ENCODE peak calls at places on chromosomes 13 and 19, in five cellular contexts. F is psoas muscle, V is gastrocnemius medialis, X is mesendoderm, P is SK-N-SH. D is an unnamed sample.

GRCh38 chr19:35403116-35403760 is 32.4 kb downstream of the GPR42 start:
- DNase-seq in F (no peak), V (no peak), X (peak; percentile 38), P (no peak), D (no peak)

GRCh38 chr19:7067716-7068115 is 1.8 kb upstream of the ZNF557 start:
- DNase-seq in X (no peak), F (no peak), P (no peak), V (no peak), D (peak; percentile 60)

GRCh38 chr13:91946498-91947070 is 548.2 kb downstream of the GPC5 start:
- DNase-seq in P (peak; percentile 63), V (no peak), X (peak; percentile 47), F (no peak), D (peak; percentile 7)

GRCh38 chr19:47107201-47107952 is 6.2 kb downstream of the ZC3H4 start:
- DNase-seq in P (no peak), F (no peak), X (no peak), V (no peak), D (peak; percentile 14)

GRCh38 chr13:74102691-74103090 is 31.5 kb downstream of the KLF12 start:
- DNase-seq in F (no peak), X (no peak), P (no peak), V (no peak), D (no peak)

GRCh38 chr19:34232566-34233481 is 21.5 kb upstream of the GARRE1 start:
- DNase-seq in F (peak; percentile 43), X (no peak), P (no peak), V (no peak), D (peak; percentile 87)

GRCh38 chr19:5792224-5792623 is 1.3 kb upstream of the DUS3L start:
- DNase-seq in P (no peak), X (no peak), V (no peak), F (no peak), D (no peak)

GRCh38 chr19:49952906-49953305 is 8.1 kb downstream of the SIGLEC11 start:
- DNase-seq in V (no peak), P (no peak), F (no peak), X (no peak), D (no peak)

DNA sequence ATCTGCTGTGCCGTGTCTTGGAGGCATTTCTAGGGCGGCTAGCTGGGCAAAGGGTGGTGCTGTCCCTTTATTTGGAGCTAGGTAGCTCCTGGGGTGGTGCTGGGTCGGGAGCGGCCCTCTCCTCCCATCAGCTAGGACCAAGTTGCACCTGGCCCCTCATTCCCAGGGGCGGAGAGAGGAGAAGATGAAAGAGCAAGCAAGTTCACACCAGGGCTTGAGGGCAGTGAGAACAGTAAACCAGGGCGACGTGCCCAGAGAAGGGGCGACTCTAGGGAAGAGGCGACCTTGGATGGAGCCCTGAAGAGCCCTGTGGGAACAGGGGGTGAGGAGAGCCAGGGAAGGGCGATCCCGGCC is 17.0 kb upstream of the KCNN1 start:
- DNase-seq in P (no peak), F (no peak), X (peak; percentile 42), V (no peak), D (no peak)
- H3K27me3 ChIP-seq in P (peaks cover 49% of the 10 kb centered on the region), F (peaks cover 48% of the 10 kb centered on the region), X (peaks cover 42% of the 10 kb centered on the region), V (peaks cover 62% of the 10 kb centered on the region), D (peaks cover 52% of the 10 kb centered on the region)

DNA sequence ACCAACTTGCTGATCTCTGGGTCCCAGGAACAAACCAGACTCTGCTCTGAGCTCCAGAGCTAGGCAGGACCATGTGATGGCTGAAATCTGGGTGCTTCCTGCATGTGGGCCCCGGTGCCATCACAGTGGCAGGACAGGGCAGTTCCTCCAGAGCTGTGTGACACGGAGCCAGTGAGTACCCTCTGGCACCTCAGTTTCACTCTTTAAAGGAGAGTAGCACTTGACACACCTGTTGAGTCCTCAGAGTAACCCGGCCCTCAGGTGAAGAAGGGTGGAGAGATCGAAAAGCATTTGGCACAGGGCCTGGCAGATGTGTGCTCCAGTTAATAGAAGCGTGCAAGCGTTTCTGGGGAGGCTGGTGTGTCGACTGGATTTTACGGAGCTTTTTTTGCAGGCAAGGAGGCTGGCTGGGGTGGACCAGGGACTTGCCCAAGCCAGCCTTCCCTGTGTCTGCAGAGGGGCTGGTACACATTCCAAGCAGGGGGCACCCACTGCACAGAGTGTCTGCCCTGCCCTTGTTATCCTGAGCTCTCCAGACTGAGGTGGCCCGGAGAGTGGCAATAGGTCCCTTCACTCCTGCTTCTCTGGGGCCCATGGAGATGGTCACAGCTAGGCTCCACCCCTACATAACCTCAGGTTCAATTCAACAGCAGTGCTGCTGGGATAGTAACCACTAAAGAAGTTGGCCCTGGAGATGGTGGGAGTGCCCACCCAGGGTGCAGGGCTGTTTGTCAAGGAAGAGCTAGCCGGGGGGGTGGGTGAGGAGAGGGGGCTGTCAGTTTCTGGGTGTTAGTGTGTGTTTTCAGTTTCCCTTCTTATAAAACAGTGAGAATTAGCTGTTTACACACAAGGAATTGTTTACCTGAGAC is 8.3 kb downstream of the RPS19 start:
- DNase-seq in F (no peak), V (no peak), X (no peak), P (no peak), D (no peak)
- H3K4me1 ChIP-seq in F (peaks cover 3% of the 10 kb centered on the region), V (peaks cover 1% of the 10 kb centered on the region), X (peaks cover 2% of the 10 kb centered on the region), P (peaks cover 16% of the 10 kb centered on the region), D (peaks cover 47% of the 10 kb centered on the region)

DNA sequence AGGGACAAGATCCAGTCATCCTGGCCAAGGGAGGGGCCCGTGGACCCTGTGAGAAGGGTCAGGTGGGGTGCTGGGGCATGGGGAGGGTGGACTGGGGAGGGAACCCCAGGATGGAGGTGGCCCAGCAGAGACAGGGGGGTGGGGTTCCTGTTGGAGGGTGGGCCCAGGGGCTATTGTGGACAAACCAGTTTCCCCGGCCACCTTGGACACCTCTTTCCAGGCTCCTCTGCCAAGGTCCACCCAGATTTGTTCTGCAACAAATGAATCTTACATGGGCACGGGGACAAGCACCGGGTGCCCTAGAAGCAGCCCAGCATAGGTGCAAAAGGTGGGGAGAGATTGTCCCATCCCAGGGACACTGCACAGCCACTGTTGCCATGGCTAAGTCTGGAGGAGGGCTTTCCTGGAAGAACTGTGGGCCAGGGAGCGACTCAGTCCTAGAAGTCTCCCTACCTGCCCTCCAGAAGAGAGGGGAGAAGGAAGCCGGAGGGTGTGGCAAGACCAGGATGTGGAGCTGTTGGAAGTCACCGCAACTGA is 2.2 kb upstream of the FBN3 start:
- DNase-seq in F (no peak), V (no peak), X (no peak), P (peak; percentile 24), D (no peak)
- H3K27me3 ChIP-seq in F (peaks cover 8% of the 10 kb centered on the region), V (peaks cover 32% of the 10 kb centered on the region), X (no peaks in the 10 kb centered on the region), P (peaks cover 39% of the 10 kb centered on the region), D (peaks cover 49% of the 10 kb centered on the region)

GRCh38 chr19:1324249-1324791 is 38.6 kb downstream of the EFNA2 start:
- DNase-seq in X (no peak), F (no peak), V (no peak), P (no peak), D (no peak)

GRCh38 chr19:1321539-1321938 is 35.9 kb downstream of the EFNA2 start:
- DNase-seq in X (no peak), P (no peak), V (no peak), F (no peak), D (no peak)

GRCh38 chr19:1324792-1325567 is 39.3 kb downstream of the EFNA2 start:
- DNase-seq in X (no peak), V (no peak), P (peak; percentile 84), F (peak; percentile 65), D (peak; percentile 86)

GRCh38 chr19:1325568-1326294 is 40.1 kb downstream of the EFNA2 start:
- DNase-seq in V (no peak), P (no peak), X (no peak), F (no peak), D (no peak)

DNA sequence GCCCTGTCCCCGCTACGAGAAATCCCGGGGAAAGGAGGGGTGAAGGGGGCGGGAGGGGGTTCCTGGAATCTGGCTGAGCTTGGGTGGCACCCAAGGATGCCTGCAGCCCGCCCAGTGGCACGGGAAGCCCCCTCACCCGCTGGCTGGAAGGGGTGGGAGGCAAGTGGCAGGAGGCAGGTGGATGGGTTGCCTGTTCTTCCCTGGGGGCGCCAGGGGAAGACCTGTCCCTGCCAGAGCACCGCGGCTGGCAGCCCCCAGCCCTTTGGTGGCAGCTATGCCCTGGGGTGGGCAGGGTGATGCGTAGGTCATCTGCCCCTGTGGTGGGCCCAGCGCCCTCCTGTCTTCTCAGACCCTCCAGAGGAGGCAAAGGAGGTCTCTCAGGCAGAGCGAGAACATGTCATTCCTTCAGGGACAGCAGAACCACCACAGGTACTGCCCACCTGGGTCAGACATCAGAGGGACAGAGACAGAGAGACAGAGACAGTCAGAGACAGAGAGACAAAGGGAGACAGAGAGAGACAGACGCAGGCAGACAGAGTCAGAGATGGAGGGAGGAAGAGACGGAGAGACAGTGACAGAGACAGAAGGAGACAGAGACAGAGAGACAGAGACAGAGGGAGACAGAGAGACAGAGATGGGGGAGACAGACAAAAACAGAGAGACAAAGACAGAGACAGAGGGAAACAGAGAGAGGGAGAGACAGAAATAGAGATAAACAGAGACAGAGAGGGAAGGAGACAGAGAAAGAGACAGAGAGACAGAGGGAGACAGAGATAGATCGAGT is 36.7 kb downstream of the EFNA2 start:
- DNase-seq in F (no peak), V (no peak), X (no peak), P (no peak), D (no peak)
- H3K4me1 ChIP-seq in F (peaks cover 10% of the 10 kb centered on the region), V (peaks cover 7% of the 10 kb centered on the region), X (no peaks in the 10 kb centered on the region), P (no peaks in the 10 kb centered on the region), D (peaks cover 5% of the 10 kb centered on the region)

DNA sequence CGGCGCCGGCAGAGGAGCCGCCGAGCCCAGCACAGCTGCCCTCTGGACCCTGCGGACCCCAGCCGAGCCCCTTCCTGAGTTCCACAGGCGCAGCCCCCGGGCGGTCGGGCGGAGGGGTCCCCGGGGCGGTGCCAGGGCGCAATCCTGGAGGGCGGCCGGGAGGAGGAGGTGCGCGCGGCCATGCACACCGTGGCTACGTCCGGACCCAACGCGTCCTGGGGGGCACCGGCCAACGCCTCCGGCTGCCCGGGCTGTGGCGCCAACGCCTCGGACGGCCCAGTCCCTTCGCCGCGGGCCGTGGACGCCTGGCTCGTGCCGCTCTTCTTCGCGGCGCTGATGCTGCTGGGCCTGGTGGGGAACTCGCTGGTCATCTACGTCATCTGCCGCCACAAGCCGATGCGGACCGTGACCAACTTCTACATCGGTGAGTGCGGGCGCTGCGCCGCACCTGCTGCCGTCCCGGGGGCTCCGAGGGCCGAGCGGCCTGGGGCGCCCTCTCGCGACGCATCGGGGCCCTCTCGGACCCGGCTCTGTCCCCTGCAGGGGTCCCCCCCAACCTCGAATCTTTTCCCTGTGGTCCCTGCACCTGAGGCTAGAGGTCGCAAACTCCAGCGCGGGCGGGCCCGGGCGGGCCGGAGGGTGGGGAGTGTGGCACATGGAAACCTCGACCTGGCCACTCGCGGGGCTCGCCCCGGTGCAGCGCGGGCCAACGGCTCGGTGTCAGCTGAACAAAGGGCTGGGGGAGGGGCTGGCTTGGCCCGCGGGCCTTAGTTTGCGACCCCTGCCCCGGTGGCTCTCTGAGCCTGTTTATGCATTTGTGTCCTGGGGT is at the start of gene KISS1R:
- DNase-seq in F (no peak), V (no peak), X (peak; percentile 83), P (peak; percentile 84), D (peak; percentile 41)
- H3K27me3 ChIP-seq in F (peaks cover 18% of the 10 kb centered on the region), V (peaks cover 37% of the 10 kb centered on the region), X (peaks cover 25% of the 10 kb centered on the region), P (peaks cover 41% of the 10 kb centered on the region), D (peaks cover 5% of the 10 kb centered on the region)

GRCh38 chr13:56501750-56502149 is 639.0 kb upstream of the PRR20A start:
- DNase-seq in P (no peak), X (no peak), V (no peak), F (no peak), D (no peak)
- H3K4me1 ChIP-seq in P (no peaks in the 10 kb centered on the region), X (no peaks in the 10 kb centered on the region), V (no peaks in the 10 kb centered on the region), F (no peaks in the 10 kb centered on the region), D (no peaks in the 10 kb centered on the region)